ENCODE peak calls at places on chromosomes 6 and 20, in ten cellular contexts. S is glutamatergic neuron, H is cardiac fibroblast, N is endodermal cell, A is cardiac muscle cell, E is fibroblast of pulmonary artery, C is WTC11, Z is HFF-Myc, X is progenitor cell of endocrine pancreas, Y is body of pancreas. T is an unnamed sample.

GRCh38 chr20:40255368-40255767 is 433.7 kb downstream of the MAFB start:
- DNase-seq in S (no peak), H (no peak), N (no peak), A (peak), E (no peak), C (no peak), Z (peak), X (no peak), Y (no peak), T (no peak)

GRCh38 chr6:170030284-170031095 is 260.4 kb downstream of the DLL1 start:
- DNase-seq in S (peak), H (no peak), N (peak), A (no peak), E (no peak), C (peak), Z (no peak), X (no peak), Y (peak), T (no peak)

GRCh38 chr20:59560588-59561227 is 43.6 kb upstream of the PHACTR3 start:
- DNase-seq in S (peak), H (peak), N (no peak), A (peak), E (peak), C (no peak), Z (no peak), X (no peak), Y (no peak), T (no peak)

GRCh38 chr6:16540804-16541752 is 220.2 kb downstream of the ATXN1 start:
- DNase-seq in S (no peak), H (peak), N (no peak), A (peak), E (no peak), C (no peak), Z (no peak), X (no peak), Y (no peak), T (no peak)

GRCh38 chr6:148453906-148454305 is 111.3 kb downstream of the SASH1 start:
- DNase-seq in S (no peak), H (no peak), N (peak), A (no peak), E (no peak), C (no peak), Z (no peak), X (no peak), Y (no peak), T (no peak)

GRCh38 chr20:22506827-22507226 is 77.5 kb downstream of the FOXA2 start:
- DNase-seq in S (no peak), H (no peak), N (no peak), A (no peak), E (no peak), C (no peak), Z (no peak), X (no peak), Y (no peak), T (no peak)

GRCh38 chr6:126147416-126147815 is 161.1 kb downstream of the TRMT11 start:
- DNase-seq in S (no peak), H (no peak), N (no peak), A (no peak), E (no peak), C (no peak), Z (no peak), X (no peak), Y (no peak), T (no peak)

GRCh38 chr6:27495386-27496135 is 22.7 kb upstream of the ZNF184 start:
- DNase-seq in S (peak), H (peak), N (peak), A (peak), E (peak), C (peak), Z (peak), X (no peak), Y (peak), T (peak)

GRCh38 chr6:27451660-27452390 is 21.1 kb downstream of the ZNF184 start:
- DNase-seq in S (no peak), H (peak), N (no peak), A (no peak), E (no peak), C (no peak), Z (no peak), X (no peak), Y (no peak), T (no peak)

GRCh38 chr20:25566821-25567220 is 18.5 kb downstream of the NINL start:
- DNase-seq in S (no peak), H (no peak), N (peak), A (no peak), E (no peak), C (no peak), Z (no peak), X (no peak), Y (no peak), T (no peak)

GRCh38 chr6:109446541-109446940 is 6.0 kb downstream of the SMPD2 start:
- DNase-seq in S (no peak), H (no peak), N (no peak), A (no peak), E (no peak), C (no peak), Z (no peak), X (no peak), Y (no peak), T (no peak)

GRCh38 chr6:14875678-14876063 is 370.2 kb upstream of the JARID2 start:
- DNase-seq in S (no peak), H (no peak), N (no peak), A (no peak), E (no peak), C (no peak), Z (no peak), X (no peak), Y (no peak), T (no peak)

GRCh38 chr20:14727485-14728170 is 390.2 kb upstream of the FLRT3 start:
- DNase-seq in S (no peak), H (no peak), N (no peak), A (no peak), E (peak), C (no peak), Z (no peak), X (no peak), Y (no peak), T (no peak)

GRCh38 chr6:156719720-156720563 is 57.2 kb upstream of the ARID1B start:
- DNase-seq in S (peak), H (peak), N (peak), A (peak), E (peak), C (peak), Z (peak), X (peak), Y (peak), T (peak)

GRCh38 chr20:36728986-36729385 is 16.9 kb downstream of the NDRG3 start:
- DNase-seq in S (no peak), H (peak), N (peak), A (peak), E (peak), C (no peak), Z (no peak), X (no peak), Y (no peak), T (no peak)

GRCh38 chr6:145028144-145028818 is 707.0 kb downstream of the EPM2A start:
- DNase-seq in S (no peak), H (peak), N (no peak), A (peak), E (peak), C (no peak), Z (no peak), X (no peak), Y (no peak), T (no peak)

GRCh38 chr6:21360353-21360752 is 233.2 kb upstream of the SOX4 start:
- DNase-seq in S (no peak), H (no peak), N (peak), A (no peak), E (no peak), C (no peak), Z (no peak), X (no peak), Y (no peak), T (no peak)

GRCh38 chr6:144151010-144151727 is 852 bp downstream of the STX11 start:
- DNase-seq in S (no peak), H (peak), N (peak), A (no peak), E (peak), C (no peak), Z (no peak), X (no peak), Y (no peak), T (no peak)

GRCh38 chr20:62645613-62646012 is 3.3 kb downstream of the SLCO4A1 start:
- DNase-seq in S (no peak), H (no peak), N (no peak), A (no peak), E (no peak), C (no peak), Z (no peak), X (no peak), Y (no peak), T (no peak)

GRCh38 chr20:39909447-39909846 is 779.6 kb downstream of the MAFB start:
- DNase-seq in S (no peak), H (no peak), N (no peak), A (no peak), E (no peak), C (no peak), Z (no peak), X (no peak), Y (no peak), T (no peak)

GRCh38 chr20:11355338-11355737 is 562.4 kb upstream of the BTBD3 start:
- DNase-seq in S (no peak), H (no peak), N (no peak), A (no peak), E (no peak), C (no peak), Z (no peak), X (no peak), Y (no peak), T (no peak)

GRCh38 chr6:125294036-125294435 is 7.7 kb downstream of the HDDC2 start:
- DNase-seq in S (no peak), H (no peak), N (no peak), A (no peak), E (no peak), C (no peak), Z (no peak), X (no peak), Y (no peak), T (no peak)

GRCh38 chr6:77368660-77369313 is 94.5 kb downstream of the HTR1B start:
- DNase-seq in S (peak), H (peak), N (peak), A (peak), E (peak), C (peak), Z (no peak), X (no peak), Y (peak), T (no peak)

GRCh38 chr6:16544521-16544920 is 216.7 kb downstream of the ATXN1 start:
- DNase-seq in S (no peak), H (no peak), N (no peak), A (no peak), E (no peak), C (no peak), Z (no peak), X (no peak), Y (no peak), T (no peak)

GRCh38 chr6:157941101-157941863 is 40.4 kb upstream of the SYNJ2 start:
- DNase-seq in S (no peak), H (no peak), N (no peak), A (no peak), E (no peak), C (no peak), Z (no peak), X (no peak), Y (no peak), T (no peak)

GRCh38 chr6:27736686-27737085 is 175.5 kb downstream of the OR2B2 start:
- DNase-seq in S (no peak), H (no peak), N (no peak), A (no peak), E (no peak), C (no peak), Z (no peak), X (no peak), Y (no peak), T (no peak)

GRCh38 chr6:130843575-130844320 is 16.5 kb downstream of the SMLR1 start:
- DNase-seq in S (no peak), H (peak), N (no peak), A (peak), E (peak), C (no peak), Z (peak), X (no peak), Y (no peak), T (no peak)

GRCh38 chr6:140434761-140435160 is 1060.3 kb upstream of the CITED2 start:
- DNase-seq in S (no peak), H (peak), N (no peak), A (no peak), E (no peak), C (no peak), Z (no peak), X (no peak), Y (no peak), T (no peak)

GRCh38 chr6:73394577-73395354 is at the start of gene DDX43:
- DNase-seq in S (no peak), H (peak), N (no peak), A (peak), E (peak), C (peak), Z (no peak), X (no peak), Y (peak), T (no peak)

GRCh38 chr6:41655706-41656668 is 17.7 kb downstream of the MDFI start:
- DNase-seq in S (no peak), H (peak), N (peak), A (peak), E (peak), C (no peak), Z (no peak), X (no peak), Y (no peak), T (no peak)

GRCh38 chr6:13695217-13695616 is 16.4 kb downstream of the RANBP9 start:
- DNase-seq in S (no peak), H (no peak), N (no peak), A (no peak), E (no peak), C (no peak), Z (no peak), X (no peak), Y (no peak), T (no peak)

GRCh38 chr20:62285722-62286121 is 17.1 kb upstream of the ADRM1 start:
- DNase-seq in S (no peak), H (no peak), N (no peak), A (no peak), E (no peak), C (no peak), Z (no peak), X (no peak), Y (no peak), T (no peak)

GRCh38 chr20:6611911-6612614 is 155.4 kb upstream of the BMP2 start:
- DNase-seq in S (no peak), H (no peak), N (no peak), A (no peak), E (no peak), C (no peak), Z (no peak), X (no peak), Y (no peak), T (no peak)

GRCh38 chr6:41648921-41649320 is 10.7 kb downstream of the MDFI start:
- DNase-seq in S (no peak), H (no peak), N (no peak), A (no peak), E (no peak), C (no peak), Z (no peak), X (no peak), Y (no peak), T (no peak)

GRCh38 chr6:47240277-47240890 is 69.3 kb downstream of the TNFRSF21 start:
- DNase-seq in S (no peak), H (no peak), N (no peak), A (no peak), E (no peak), C (no peak), Z (no peak), X (no peak), Y (no peak), T (no peak)

GRCh38 chr6:47238456-47238995 is 71.2 kb downstream of the TNFRSF21 start:
- DNase-seq in S (no peak), H (no peak), N (no peak), A (peak), E (no peak), C (no peak), Z (no peak), X (no peak), Y (no peak), T (no peak)

GRCh38 chr6:47245745-47246371 is 63.8 kb downstream of the TNFRSF21 start:
- DNase-seq in S (no peak), H (peak), N (no peak), A (peak), E (peak), C (no peak), Z (no peak), X (no peak), Y (no peak), T (no peak)

GRCh38 chr6:47242483-47243386 is 67.0 kb downstream of the TNFRSF21 start:
- DNase-seq in S (peak), H (peak), N (no peak), A (peak), E (peak), C (peak), Z (peak), X (no peak), Y (peak), T (no peak)

GRCh38 chr6:47241742-47242482 is 67.8 kb downstream of the TNFRSF21 start:
- DNase-seq in S (no peak), H (peak), N (no peak), A (peak), E (peak), C (no peak), Z (no peak), X (no peak), Y (no peak), T (no peak)
- TF ChIP-seq CTCF in S (no peak), H (peak), N (no peak), A (no peak), E (no peak), C (no peak), Z (no peak), X (no peak), Y (no peak), T (no peak)

DNA sequence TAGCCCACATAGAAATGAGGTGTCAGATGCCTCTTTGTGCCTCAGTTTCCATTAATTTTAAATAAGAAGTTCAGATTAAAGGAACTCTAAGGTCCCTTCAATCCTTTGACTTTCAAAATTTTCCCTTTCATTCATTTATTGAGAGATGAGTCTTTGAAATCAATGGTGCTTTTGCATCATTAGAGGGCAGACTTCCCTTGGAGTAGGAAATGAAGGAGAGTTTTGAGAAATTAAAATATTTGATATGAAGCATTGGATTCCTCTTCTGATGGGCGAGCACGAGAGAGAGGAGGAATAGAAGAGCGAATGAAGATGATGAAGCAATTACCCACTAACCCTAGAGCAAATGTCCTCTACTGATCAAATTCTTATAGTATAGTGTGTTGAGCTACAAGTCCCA is 105.7 kb downstream of the EDN1 start:
- DNase-seq in S (no peak), H (peak), N (no peak), A (peak), E (peak), C (no peak), Z (no peak), X (no peak), Y (no peak), T (no peak)
- TF ChIP-seq CTCF in S (no peak), H (peak), N (peak), A (peak), E (peak), C (no peak), Z (no peak), X (no peak), Y (peak), T (no peak)

GRCh38 chr6:124223596-124223995 is 419.9 kb downstream of the NKAIN2 start:
- DNase-seq in S (no peak), H (peak), N (no peak), A (peak), E (peak), C (no peak), Z (no peak), X (no peak), Y (no peak), T (no peak)

DNA sequence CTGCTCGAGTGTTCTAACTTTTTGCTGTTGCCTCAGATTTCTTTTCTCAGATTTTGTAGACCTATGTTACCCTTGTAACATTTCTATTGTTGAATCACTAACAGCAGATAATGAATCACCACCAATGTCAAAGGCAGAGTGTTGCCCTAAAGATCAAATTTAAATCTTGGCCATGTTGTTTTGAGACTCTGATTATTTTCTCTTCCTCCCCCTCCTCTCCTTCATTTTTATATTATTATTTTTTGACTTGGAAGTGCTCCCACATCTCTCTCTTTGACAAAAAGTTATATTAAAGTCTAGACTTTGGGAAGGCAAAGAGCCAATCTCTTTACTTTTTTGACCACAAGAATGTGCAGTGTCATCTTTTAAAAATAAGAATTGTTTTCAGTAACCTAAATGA is 422.7 kb downstream of the NKAIN2 start:
- DNase-seq in S (no peak), H (peak), N (no peak), A (peak), E (peak), C (no peak), Z (no peak), X (no peak), Y (no peak), T (no peak)
- TF ChIP-seq CTCF in S (no peak), H (no peak), N (no peak), A (no peak), E (no peak), C (no peak), Z (no peak), X (no peak), Y (no peak), T (no peak)

GRCh38 chr20:42041000-42041565 is 422.9 kb upstream of the CHD6 start:
- DNase-seq in S (no peak), H (no peak), N (peak), A (no peak), E (no peak), C (no peak), Z (no peak), X (no peak), Y (no peak), T (no peak)
- TF ChIP-seq CTCF in S (peak), H (no peak), N (peak), A (no peak), E (no peak), C (no peak), Z (no peak), X (peak), Y (no peak), T (peak)

GRCh38 chr6:168334072-168334471 is 14.5 kb upstream of the DACT2 start:
- DNase-seq in S (no peak), H (no peak), N (peak), A (no peak), E (no peak), C (no peak), Z (no peak), X (no peak), Y (no peak), T (no peak)

GRCh38 chr6:168331058-168331457 is 11.5 kb upstream of the DACT2 start:
- DNase-seq in S (no peak), H (no peak), N (peak), A (peak), E (peak), C (no peak), Z (no peak), X (no peak), Y (no peak), T (no peak)

GRCh38 chr6:168332020-168332419 is 12.4 kb upstream of the DACT2 start:
- DNase-seq in S (no peak), H (no peak), N (peak), A (no peak), E (no peak), C (no peak), Z (no peak), X (no peak), Y (no peak), T (no peak)

GRCh38 chr6:168333471-168333870 is 13.9 kb upstream of the DACT2 start:
- DNase-seq in S (no peak), H (no peak), N (peak), A (no peak), E (no peak), C (no peak), Z (no peak), X (no peak), Y (peak), T (no peak)

DNA sequence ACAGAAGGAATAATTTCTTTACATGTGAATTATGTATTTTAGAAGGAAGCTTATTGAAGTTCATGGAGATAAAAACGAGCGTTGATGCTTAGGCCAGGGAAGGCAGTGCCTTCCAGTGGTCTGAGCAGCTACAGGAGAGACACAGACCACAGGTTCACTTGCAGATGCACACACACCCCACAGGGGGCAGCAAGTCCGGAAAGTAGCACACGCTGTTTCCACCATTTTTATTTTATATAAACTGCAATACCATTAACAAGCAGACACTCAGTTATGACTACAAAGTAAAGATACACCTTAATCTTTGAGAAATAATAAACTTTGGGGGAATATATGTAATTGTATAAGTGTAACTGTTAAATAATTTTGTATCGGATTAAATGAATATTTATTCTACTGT is 13.5 kb upstream of the DACT2 start:
- DNase-seq in S (no peak), H (no peak), N (peak), A (no peak), E (peak), C (no peak), Z (no peak), X (no peak), Y (peak), T (no peak)
- TF ChIP-seq CTCF in S (peak), H (peak), N (peak), A (peak), E (peak), C (peak), Z (no peak), X (peak), Y (peak), T (peak)

GRCh38 chr6:97445406-97445805 is 162.4 kb upstream of the MMS22L start:
- DNase-seq in S (no peak), H (no peak), N (no peak), A (no peak), E (no peak), C (no peak), Z (no peak), X (no peak), Y (no peak), T (no peak)

GRCh38 chr6:97443408-97444080 is 160.5 kb upstream of the MMS22L start:
- DNase-seq in S (no peak), H (no peak), N (no peak), A (no peak), E (no peak), C (no peak), Z (no peak), X (no peak), Y (no peak), T (no peak)

GRCh38 chr6:97438011-97438671 is 155.1 kb upstream of the MMS22L start:
- DNase-seq in S (no peak), H (no peak), N (no peak), A (no peak), E (no peak), C (no peak), Z (no peak), X (no peak), Y (no peak), T (no peak)

GRCh38 chr6:97437087-97437486 is 154.1 kb upstream of the MMS22L start:
- DNase-seq in S (no peak), H (peak), N (no peak), A (peak), E (peak), C (no peak), Z (peak), X (no peak), Y (no peak), T (no peak)

GRCh38 chr6:97440590-97441176 is 157.7 kb upstream of the MMS22L start:
- DNase-seq in S (peak), H (peak), N (peak), A (peak), E (peak), C (peak), Z (no peak), X (no peak), Y (no peak), T (peak)
- TF ChIP-seq CTCF in S (peak), H (peak), N (peak), A (peak), E (peak), C (no peak), Z (peak), X (peak), Y (no peak), T (peak)